ENCODE peak calls at places on chromosomes 3 and 15, in seven cellular contexts. J, C, G, N, E, M and A are unnamed samples.

GRCh38 chr3:37768107-37768809 is 93.4 kb upstream of the CTDSPL start:
- DNase-seq in C (peak), G (peak), M (no peak), J (no peak), N (no peak), E (no peak), A (no peak)

GRCh38 chr15:29162411-29162810 is 107.2 kb downstream of the NSMCE3 start:
- DNase-seq in M (no peak), E (no peak), C (no peak), G (no peak), J (no peak), N (no peak), A (no peak)

GRCh38 chr15:77025471-77025901 is 30.6 kb downstream of the PSTPIP1 start:
- DNase-seq in G (no peak), J (no peak), N (no peak), E (no peak), M (no peak), C (no peak), A (no peak)

GRCh38 chr3:101803152-101803782 is 24.3 kb downstream of the NXPE3 start:
- DNase-seq in J (no peak), C (peak), G (peak), E (peak), N (peak), M (peak), A (peak)

GRCh38 chr3:126351086-126351770 is 6.0 kb downstream of the KLF15 start:
- DNase-seq in J (no peak), G (no peak), C (no peak), M (no peak), N (no peak), E (no peak), A (no peak)

GRCh38 chr15:48645558-48646330 is at the start of gene FBN1:
- DNase-seq in M (no peak), E (peak), J (peak), N (no peak), G (no peak), C (peak), A (no peak)

GRCh38 chr3:194267744-194268658 is 83.1 kb downstream of the CPN2 start:
- DNase-seq in E (no peak), G (no peak), J (no peak), C (no peak), N (no peak), M (no peak), A (no peak)

GRCh38 chr3:23161896-23162570 is 41.1 kb upstream of the UBE2E2 start:
- DNase-seq in C (no peak), J (no peak), N (no peak), E (no peak), G (no peak), M (no peak), A (no peak)

GRCh38 chr15:78565951-78566774 is 843 bp downstream of the CHRNA5 start:
- DNase-seq in N (no peak), G (peak), E (peak), C (peak), M (no peak), J (no peak), A (peak)

GRCh38 chr3:20039765-20040475 is at the start of gene KAT2B:
- DNase-seq in M (peak), E (peak), G (peak), J (no peak), N (no peak), C (peak), A (peak)

GRCh38 chr15:65033659-65034269 is 4.3 kb upstream of the MTFMT start:
- DNase-seq in M (no peak), G (peak), N (no peak), J (no peak), C (peak), E (peak), A (peak)

GRCh38 chr3:44066806-44067205 is 174.9 kb upstream of the TOPAZ1 start:
- DNase-seq in N (no peak), E (no peak), C (peak), M (no peak), G (no peak), J (no peak), A (peak)

GRCh38 chr3:51704511-51704950 is 2.3 kb upstream of the GRM2 start:
- DNase-seq in M (no peak), C (no peak), J (no peak), E (no peak), G (no peak), N (no peak), A (no peak)